ENCODE peak calls at places on chromosomes 13 and 19, in six cellular contexts. I, C, U, T, M and V are unnamed samples. For H3K27me3, the result is how much of the 10 kb centered on the place peaks cover.

GRCh38 chr19:58558066-58558622 is at the start of gene UBE2M:
- DNase-seq in I (peak), C (no peak), U (peak), T (peak), M (no peak), V (peak)

GRCh38 chr19:9323557-9323918 is 441 bp upstream of the ZNF559 start:
- DNase-seq in I (peak), C (no peak), U (peak), T (peak), M (peak), V (peak)

GRCh38 chr19:35027851-35028599 is 2.2 kb upstream of the SCN1B start:
- DNase-seq in I (no peak), C (no peak), U (no peak), T (no peak), M (no peak), V (no peak)

GRCh38 chr19:58408152-58409009 is at the start of gene ZNF584:
- DNase-seq in I (peak), C (peak), U (peak), T (peak), M (peak), V (peak)

GRCh38 chr19:41192574-41193419 is at the start of gene CYP2S1:
- DNase-seq in I (no peak), C (peak), U (no peak), T (no peak), M (no peak), V (no peak)

GRCh38 chr19:1651061-1651547 is 1.3 kb downstream of the TCF3 start:
- DNase-seq in I (no peak), C (no peak), U (no peak), T (peak), M (no peak), V (no peak)

GRCh38 chr19:12703056-12703455 is 6.6 kb upstream of the FBXW9 start:
- DNase-seq in I (no peak), C (no peak), U (no peak), T (no peak), M (no peak), V (no peak)

GRCh38 chr13:74316531-74316930 is 182.3 kb upstream of the KLF12 start:
- DNase-seq in I (no peak), C (no peak), U (no peak), T (no peak), M (no peak), V (no peak)

GRCh38 chr19:3507371-3508120 is 1.4 kb downstream of the FZR1 start:
- DNase-seq in I (peak), C (no peak), U (no peak), T (no peak), M (no peak), V (no peak)

GRCh38 chr13:105446197-105446596 is 1089.3 kb downstream of the EFNB2 start:
- DNase-seq in I (no peak), C (no peak), U (no peak), T (no peak), M (no peak), V (no peak)

GRCh38 chr13:72726721-72727416 is 560 bp downstream of the MZT1 start:
- DNase-seq in I (peak), C (peak), U (no peak), T (peak), M (no peak), V (peak)

GRCh38 chr13:57073983-57074382 is 66.7 kb upstream of the PRR20A start:
- DNase-seq in I (no peak), C (no peak), U (no peak), T (no peak), M (no peak), V (no peak)

GRCh38 chr13:57629821-57630235 is 1.7 kb upstream of the PCDH17 start:
- DNase-seq in I (peak), C (peak), U (peak), T (peak), M (peak), V (peak)

GRCh38 chr13:39036212-39036611 is 1.7 kb downstream of the PROSER1 start:
- DNase-seq in I (peak), C (no peak), U (no peak), T (no peak), M (peak), V (no peak)

GRCh38 chr13:34886987-34887386 is 55.1 kb upstream of the NBEA start:
- DNase-seq in I (no peak), C (no peak), U (no peak), T (no peak), M (peak), V (no peak)

GRCh38 chr13:51276684-51277083 is 54.5 kb downstream of the FAM124A start:
- DNase-seq in I (peak), C (no peak), U (no peak), T (no peak), M (no peak), V (no peak)

GRCh38 chr13:94825507-94825906 is 113.2 kb upstream of the SOX21 start:
- DNase-seq in I (peak), C (no peak), U (peak), T (peak), M (no peak), V (peak)

GRCh38 chr13:41622545-41623429 is 165.4 kb downstream of the RGCC start:
- DNase-seq in I (no peak), C (no peak), U (no peak), T (no peak), M (no peak), V (no peak)

GRCh38 chr13:112624602-112625430 is 36.9 kb upstream of the TUBGCP3 start:
- DNase-seq in I (no peak), C (no peak), U (no peak), T (no peak), M (no peak), V (no peak)

GRCh38 chr13:112626761-112627160 is 38.8 kb upstream of the TUBGCP3 start:
- DNase-seq in I (no peak), C (no peak), U (no peak), T (no peak), M (no peak), V (no peak)

GRCh38 chr13:112627161-112627560 is 39.2 kb upstream of the TUBGCP3 start:
- DNase-seq in I (no peak), C (no peak), U (no peak), T (no peak), M (no peak), V (no peak)

GRCh38 chr13:112625698-112626097 is 37.7 kb upstream of the TUBGCP3 start:
- DNase-seq in I (no peak), C (no peak), U (no peak), T (no peak), M (no peak), V (no peak)

DNA sequence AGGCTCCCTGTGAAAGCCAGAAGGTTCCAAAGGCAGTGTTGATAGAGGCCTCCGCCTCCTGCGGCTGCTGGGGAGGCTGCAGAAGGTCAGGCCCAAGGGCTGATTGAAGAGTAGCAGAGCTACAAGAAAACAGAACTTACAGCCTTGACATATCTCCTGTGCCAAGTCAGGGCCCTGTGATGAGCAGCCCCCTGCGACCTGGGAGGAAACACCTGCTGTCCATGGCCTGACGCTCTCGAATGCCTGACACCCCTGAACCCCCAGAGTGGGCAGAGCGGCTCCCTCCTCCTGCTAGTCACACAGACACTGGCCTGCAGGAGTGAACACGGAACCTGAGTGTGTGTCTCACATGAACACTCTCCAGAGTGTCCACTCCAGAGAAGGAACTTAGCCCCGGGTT is 38.2 kb upstream of the TUBGCP3 start:
- DNase-seq in I (no peak), C (no peak), U (no peak), T (no peak), M (no peak), V (no peak)
- H3K27me3 ChIP-seq in I (under half), C (under half), U (under half), T (under half), M (under half), V (under half)

GRCh38 chr13:22927008-22927393 is 253.8 kb upstream of the SGCG start:
- DNase-seq in I (no peak), C (no peak), U (no peak), T (no peak), M (no peak), V (no peak)
- H3K4me3 ChIP-seq in I (no peak), C (peak), U (peak), T (no peak), M (peak), V (peak)

GRCh38 chr19:593055-593454 is 3.4 kb downstream of the HCN2 start:
- DNase-seq in I (no peak), C (no peak), U (no peak), T (no peak), M (no peak), V (no peak)
- H3K27me3 ChIP-seq in I (under half), C (under half), U (under half), T (under half), M (under half), V (under half)

GRCh38 chr13:46041335-46041934 is 11.1 kb downstream of the ZC3H13 start:
- DNase-seq in I (no peak), C (no peak), U (no peak), T (no peak), M (no peak), V (no peak)
- H3K4me3 ChIP-seq in I (no peak), C (no peak), U (no peak), T (no peak), M (no peak), V (no peak)

GRCh38 chr19:33910922-33911321 is 114.3 kb downstream of the KCTD15 start:
- DNase-seq in I (no peak), C (no peak), U (no peak), T (no peak), M (no peak), V (no peak)
- H3K27me3 ChIP-seq in I (under half), C (under half), U (under half), T (under half), M (under half), V (under half)

DNA sequence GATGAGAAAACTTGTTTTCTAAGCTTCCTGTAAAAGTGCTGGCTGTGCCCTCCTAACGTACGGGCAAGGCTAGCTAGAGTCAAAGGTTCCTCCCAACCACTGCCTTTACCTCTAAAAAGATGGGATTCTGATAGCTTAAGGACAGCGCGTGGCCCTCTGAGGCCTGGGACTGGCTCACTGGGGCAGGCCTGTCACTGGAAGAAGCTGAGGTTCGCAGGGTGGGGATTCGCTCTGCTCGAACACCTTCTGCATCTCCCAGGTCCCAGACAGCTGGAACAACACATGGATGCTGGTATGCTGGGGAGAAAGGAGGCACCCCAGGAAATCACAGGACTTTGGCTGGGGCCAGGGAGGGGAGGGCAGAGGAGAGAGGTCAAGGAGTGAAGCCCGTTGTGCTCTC is 53.1 kb downstream of the CRYL1 start:
- DNase-seq in I (no peak), C (no peak), U (no peak), T (no peak), M (no peak), V (no peak)
- H3K4me3 ChIP-seq in I (no peak), C (no peak), U (no peak), T (no peak), M (no peak), V (no peak)